ENCODE peak calls at places on chromosomes 2 and 18, in six cellular contexts. J, V, C, L, S and O are unnamed samples.

GRCh38 chr2:127784965-127785518 is 25.9 kb downstream of the WDR33 start:
- DNase-seq in V (no peak), S (no peak), C (no peak), L (no peak), J (no peak), O (no peak)

GRCh38 chr18:9575558-9575957 is 38.8 kb downstream of the PPP4R1 start:
- DNase-seq in L (no peak), V (peak; percentile 87), S (peak; percentile 44), J (peak; percentile 85), C (peak; percentile 69), O (peak; percentile 73)

GRCh38 chr2:164538250-164538866 is 82.9 kb downstream of the GRB14 start:
- DNase-seq in C (no peak), L (peak; percentile 49), V (peak; percentile 5), S (no peak), J (no peak), O (no peak)

GRCh38 chr2:68151037-68151436 is 6.7 kb upstream of the PNO1 start:
- DNase-seq in S (no peak), J (no peak), C (no peak), L (no peak), V (no peak), O (no peak)

GRCh38 chr2:20781656-20782265 is 41.1 kb downstream of the LDAH start:
- DNase-seq in C (no peak), V (no peak), S (no peak), J (no peak), L (no peak), O (no peak)

GRCh38 chr2:159904127-159904564 is 106.1 kb upstream of the CD302 start:
- DNase-seq in L (no peak), J (no peak), S (no peak), C (no peak), V (no peak), O (no peak)

GRCh38 chr2:30530346-30530745 is 83.3 kb downstream of the LCLAT1 start:
- DNase-seq in L (no peak), S (no peak), C (no peak), V (no peak), J (no peak), O (peak; percentile 3)

GRCh38 chr2:2244508-2244907 is 86.6 kb downstream of the MYT1L start:
- DNase-seq in V (no peak), S (no peak), C (no peak), L (no peak), J (no peak), O (no peak)

GRCh38 chr2:97715951-97716694 is 2.7 kb downstream of the ZAP70 start:
- DNase-seq in C (peak; percentile 25), S (no peak), V (no peak), J (no peak), L (peak; percentile 74), O (no peak)

GRCh38 chr2:200356794-200357472 is 50.4 kb downstream of the SPATS2L start:
- DNase-seq in L (no peak), V (peak; percentile 60), C (no peak), J (no peak), S (no peak), O (no peak)

GRCh38 chr2:218322756-218323525 is 30.6 kb upstream of the TMBIM1 start:
- DNase-seq in C (peak; percentile 79), J (peak; percentile 79), V (no peak), L (peak; percentile 96), S (peak; percentile 69), O (peak; percentile 28)

GRCh38 chr2:227228061-227228667 is 63.7 kb downstream of the COL4A3 start:
- DNase-seq in J (peak; percentile 39), L (no peak), V (no peak), C (peak; percentile 97), S (peak; percentile 76), O (peak; percentile 96)

GRCh38 chr2:73823916-73824523 is 4.7 kb upstream of the STAMBP start:
- DNase-seq in S (no peak), J (no peak), C (no peak), V (peak; percentile 74), L (no peak), O (no peak)

GRCh38 chr2:161486111-161486510 is 70.0 kb downstream of the TBR1 start:
- DNase-seq in S (no peak), C (no peak), V (no peak), J (no peak), L (no peak), O (no peak)

GRCh38 chr2:219056896-219057708 is 3.6 kb downstream of the IHH start:
- DNase-seq in L (peak; percentile 72), V (no peak), S (no peak), J (peak; percentile 23), C (no peak), O (no peak)

GRCh38 chr2:10382313-10383061 is 65.6 kb downstream of the ODC1 start:
- DNase-seq in L (no peak), V (no peak), S (no peak), J (peak; percentile 59), C (no peak), O (no peak)

GRCh38 chr2:191870744-191871143 is 23.9 kb upstream of the CAVIN2 start:
- DNase-seq in J (no peak), S (no peak), L (no peak), V (no peak), C (no peak), O (no peak)

GRCh38 chr18:12420831-12421421 is 13.2 kb downstream of the PRELID3A start:
- DNase-seq in S (no peak), J (no peak), V (no peak), C (no peak), L (no peak), O (no peak)

GRCh38 chr18:67232406-67232805 is 284.1 kb downstream of the DSEL start:
- DNase-seq in V (peak; percentile 53), C (no peak), L (peak; percentile 29), J (no peak), S (no peak), O (no peak)

GRCh38 chr2:178238144-178238521 is 43.8 kb downstream of the OSBPL6 start:
- DNase-seq in L (peak; percentile 17), V (no peak), C (no peak), S (no peak), J (no peak), O (no peak)

GRCh38 chr2:240988571-240989271 is 9.7 kb upstream of the SNED1 start:
- DNase-seq in C (peak; percentile 44), L (no peak), J (peak; percentile 23), S (no peak), V (no peak), O (peak; percentile 1)

GRCh38 chr2:240988146-240988545 is 10.3 kb upstream of the SNED1 start:
- DNase-seq in C (peak; percentile 44), V (no peak), L (no peak), S (no peak), J (no peak), O (no peak)

GRCh38 chr2:240990726-240991377 is 7.6 kb upstream of the SNED1 start:
- DNase-seq in V (no peak), L (no peak), S (no peak), J (peak; percentile 24), C (peak; percentile 56), O (peak; percentile 2)

GRCh38 chr2:240990266-240990529 is 8.2 kb upstream of the SNED1 start:
- DNase-seq in J (peak; percentile 25), V (no peak), C (no peak), S (no peak), L (no peak), O (no peak)

GRCh38 chr2:240989451-240990265 is 8.8 kb upstream of the SNED1 start:
- DNase-seq in S (no peak), C (peak; percentile 83), J (peak; percentile 46), L (peak; percentile 95), V (no peak), O (peak; percentile 60)
- TF ChIP-seq CTCF in S (peak; percentile 66), C (peak; percentile 47), J (peak; percentile 30), L (peak; percentile 66), V (peak; percentile 69), O (peak; percentile 63)

DNA sequence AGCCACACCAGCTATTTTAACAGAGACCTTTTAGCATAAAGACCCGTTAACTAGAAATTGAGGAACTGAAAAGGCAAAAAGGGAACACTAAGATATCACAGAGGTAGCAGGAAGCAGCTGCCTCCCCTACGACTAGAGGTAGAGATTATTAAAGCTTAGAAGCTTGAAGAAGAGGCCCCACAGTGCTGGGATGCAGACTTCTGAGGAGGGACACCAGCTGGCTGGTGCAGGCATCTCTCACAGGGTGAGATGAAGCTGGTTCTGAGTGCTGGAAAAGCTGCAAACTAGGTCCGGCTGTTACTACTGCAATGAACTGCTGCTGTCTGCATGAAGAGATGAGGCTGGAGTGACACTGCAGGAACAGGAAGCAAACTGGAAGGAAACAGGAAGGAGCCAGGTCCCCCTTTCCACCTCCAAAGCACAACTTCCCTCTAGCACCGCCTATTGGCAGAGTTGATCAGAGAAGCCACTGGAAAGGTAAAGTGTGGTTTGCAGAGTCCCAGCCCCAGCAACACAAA is 61.2 kb upstream of the MRPS9 start:
- DNase-seq in L (no peak), V (no peak), J (no peak), S (no peak), C (no peak), O (no peak)
- H3K4me3 ChIP-seq in L (no peak overlapping the region), V (no peak overlapping the region), J (no peak overlapping the region), S (no peak overlapping the region), C (no peak overlapping the region), O (no peak overlapping the region)

GRCh38 chr2:143574069-143574468 is 444.9 kb downstream of the ARHGAP15 start:
- DNase-seq in L (no peak), C (no peak), J (no peak), S (no peak), V (no peak), O (no peak)
- TF ChIP-seq CTCF in L (peak; percentile 7), C (no peak), J (no peak), S (no peak), V (no peak), O (no peak)

GRCh38 chr2:54602736-54603322 is 120.6 kb upstream of the EML6 start:
- DNase-seq in J (no peak), V (no peak), C (no peak), S (no peak), L (no peak), O (no peak)

GRCh38 chr2:54605836-54606235 is 117.6 kb upstream of the EML6 start:
- DNase-seq in L (no peak), C (no peak), S (no peak), J (no peak), V (no peak), O (no peak)

GRCh38 chr2:54604771-54605350 is 118.6 kb upstream of the EML6 start:
- DNase-seq in S (no peak), L (no peak), J (no peak), C (no peak), V (no peak), O (no peak)

GRCh38 chr2:54603357-54603756 is 120.1 kb upstream of the EML6 start:
- DNase-seq in V (no peak), J (no peak), S (no peak), L (no peak), C (no peak), O (no peak)

GRCh38 chr2:54603796-54604195 is 119.7 kb upstream of the EML6 start:
- DNase-seq in V (no peak), L (no peak), J (no peak), C (no peak), S (no peak), O (no peak)
- H3K4me3 ChIP-seq in V (no peak overlapping the region), L (no peak overlapping the region), J (no peak overlapping the region), C (no peak overlapping the region), S (peak overlapping the region; percentile 15), O (no peak overlapping the region)

DNA sequence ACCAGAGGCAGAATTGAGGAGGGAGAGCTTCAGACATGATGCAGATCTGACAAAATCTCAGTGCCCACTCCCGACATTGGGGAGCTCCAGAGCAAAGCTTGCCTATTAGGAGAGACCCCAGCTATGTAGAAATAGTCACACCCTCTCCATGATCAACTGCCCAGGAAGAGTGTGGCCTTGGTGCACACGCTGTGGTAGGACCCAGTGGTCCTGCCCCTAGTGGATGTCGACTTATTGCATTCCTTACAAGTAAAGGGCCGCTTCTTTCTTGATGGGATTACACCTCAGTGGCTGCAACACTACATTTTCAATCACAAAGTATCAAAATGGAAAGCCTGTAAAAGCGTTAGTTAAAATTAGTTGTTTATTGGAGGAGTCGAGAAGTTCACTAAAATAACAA is 64.2 kb downstream of the VRK2 start:
- DNase-seq in L (no peak), C (no peak), J (no peak), S (no peak), V (no peak), O (no peak)
- TF ChIP-seq CTCF in L (no peak), C (no peak), J (no peak), S (no peak), V (no peak), O (no peak)